ENCODE peak calls at places on chromosomes 1 and 21, in ten cellular contexts. M is tibial artery, D is GM20000, K is GM12865, L is pancreas, N is kidney epithelial cell, R is sigmoid colon, Y is brain microvascular endothelial cell, S is psoas muscle, T is B cell. P is an unnamed sample.

GRCh38 chr21:17139696-17140095 is 373.1 kb upstream of the CXADR start:
- DNase-seq in Y (no peak), D (no peak), S (no peak), M (no peak), K (no peak), N (no peak), L (no peak), T (no peak), R (no peak), P (no peak)

GRCh38 chr1:78839704-78840277 is 166.7 kb downstream of the ADGRL4 start:
- DNase-seq in T (peak; percentile 38), D (peak; percentile 37), Y (peak; percentile 44), L (no peak), R (no peak), N (no peak), K (peak; percentile 50), M (peak; percentile 22), S (no peak), P (no peak)

GRCh38 chr1:6467744-6468688 is 2.0 kb upstream of the TNFRSF25 start:
- DNase-seq in T (no peak), L (no peak), S (no peak), R (no peak), D (no peak), N (no peak), Y (no peak), M (no peak), K (no peak), P (no peak)

GRCh38 chr1:212595229-212595628 is 13.3 kb upstream of the ATF3 start:
- DNase-seq in L (no peak), M (no peak), R (no peak), K (no peak), N (no peak), S (no peak), T (no peak), Y (no peak), D (no peak), P (peak; percentile 55)

GRCh38 chr1:27634166-27634981 is 611 bp downstream of the FGR start:
- DNase-seq in S (peak; percentile 74), M (no peak), D (peak; percentile 63), Y (no peak), T (peak; percentile 71), R (no peak), K (peak; percentile 61), L (no peak), N (no peak), P (no peak)

GRCh38 chr1:217228689-217229088 is 402.2 kb downstream of the GPATCH2 start:
- DNase-seq in M (no peak), D (no peak), T (no peak), K (no peak), L (no peak), S (no peak), Y (no peak), N (no peak), R (no peak), P (no peak)

GRCh38 chr1:54927475-54928240 is 40.7 kb upstream of the DHCR24 start:
- DNase-seq in L (no peak), R (no peak), S (peak; percentile 63), N (no peak), T (no peak), Y (peak; percentile 68), M (no peak), K (no peak), D (no peak), P (no peak)

GRCh38 chr21:32096411-32096810 is 182.4 kb downstream of the MIS18A start:
- DNase-seq in M (no peak), K (peak; percentile 28), Y (no peak), D (peak; percentile 39), L (no peak), T (no peak), N (no peak), S (no peak), R (no peak), P (no peak)

GRCh38 chr1:180156631-180157091 is 2.0 kb downstream of the QSOX1 start:
- DNase-seq in K (no peak), Y (peak; percentile 69), T (no peak), D (no peak), M (no peak), N (no peak), L (no peak), S (no peak), R (no peak), P (no peak)

GRCh38 chr21:45154511-45155508 is 80.4 kb downstream of the ADARB1 start:
- DNase-seq in L (no peak), Y (peak; percentile 95), N (no peak), D (no peak), S (no peak), R (peak; percentile 81), T (no peak), K (no peak), M (no peak), P (no peak)

GRCh38 chr1:212310383-212310782 is 25.2 kb downstream of the PPP2R5A start:
- DNase-seq in N (no peak), Y (no peak), L (no peak), T (no peak), S (no peak), M (no peak), K (no peak), R (no peak), D (no peak), P (no peak)

GRCh38 chr1:210541680-210542358 is 213.1 kb downstream of the HHAT start:
- DNase-seq in S (no peak), M (no peak), L (no peak), N (no peak), K (no peak), T (no peak), R (no peak), Y (peak; percentile 0), D (no peak), P (no peak)

GRCh38 chr1:94949681-94950661 is 23.1 kb upstream of the CNN3 start:
- DNase-seq in R (no peak), N (no peak), T (no peak), Y (peak; percentile 67), D (no peak), K (no peak), S (no peak), M (no peak), L (peak; percentile 80), P (no peak)

GRCh38 chr1:2517966-2518365 is 8.4 kb downstream of the PANK4 start:
- DNase-seq in M (no peak), R (no peak), N (no peak), K (no peak), Y (no peak), D (no peak), T (no peak), S (no peak), L (no peak), P (no peak)

GRCh38 chr21:46054447-46054846 is 43.5 kb upstream of the COL6A2 start:
- DNase-seq in S (no peak), D (no peak), T (no peak), M (no peak), L (no peak), N (no peak), K (no peak), R (peak; percentile 74), Y (no peak), P (peak; percentile 58)

GRCh38 chr1:190373705-190374336 is 103.8 kb downstream of the BRINP3 start:
- DNase-seq in D (peak; percentile 11), N (no peak), R (no peak), K (peak; percentile 49), L (no peak), Y (no peak), T (no peak), S (no peak), M (no peak), P (no peak)
- TF ChIP-seq CTCF in D (peak; percentile 55), N (peak; percentile 64), R (peak; percentile 19), K (peak; percentile 67), L (peak; percentile 21), Y (peak; percentile 62), T (no peak), S (no peak), M (no peak), P (peak; percentile 73)

DNA sequence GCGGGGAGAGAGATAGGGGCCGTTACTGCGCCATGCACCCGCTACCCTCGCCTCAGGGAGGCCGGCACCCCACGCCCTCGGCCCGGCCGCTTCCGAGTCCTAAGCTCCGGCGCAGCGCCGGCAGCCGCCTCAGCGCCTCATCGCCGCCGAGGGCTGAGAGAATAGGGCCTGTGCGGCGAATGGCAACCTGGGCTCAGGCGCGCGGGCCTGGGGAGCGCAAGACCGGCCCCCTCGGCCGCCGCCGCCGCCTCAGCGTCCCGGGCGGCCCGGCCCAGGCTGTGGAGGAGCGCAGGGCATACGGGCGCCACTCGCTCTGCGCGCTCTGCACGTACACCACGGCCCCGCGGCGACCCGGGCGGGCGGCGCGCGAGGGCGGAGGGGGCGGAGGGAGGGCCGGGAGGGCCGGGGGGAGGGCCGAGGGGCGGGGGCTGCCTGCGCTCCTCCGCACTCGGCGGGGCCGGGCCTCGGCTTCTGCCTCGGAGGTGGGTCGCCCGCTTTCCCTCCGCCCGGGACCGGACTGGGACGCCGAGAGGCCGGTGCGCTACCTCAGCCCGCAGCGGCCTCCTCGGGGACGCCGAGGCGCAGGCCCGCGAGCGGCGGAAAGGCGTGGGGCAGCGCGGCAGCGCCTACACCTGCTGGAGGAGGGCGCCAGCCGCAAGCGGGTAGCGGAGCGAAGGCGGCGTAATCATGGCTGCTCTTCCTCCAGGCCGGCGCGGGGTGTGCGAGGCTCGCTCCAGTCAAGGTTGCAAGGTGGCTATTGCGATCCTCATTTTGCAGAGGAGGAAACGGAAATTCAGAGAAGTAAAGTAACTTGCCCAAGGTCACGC is at the start of gene EGLN1:
- DNase-seq in S (peak; percentile 92), M (peak; percentile 72), N (peak; percentile 54), R (peak; percentile 91), L (peak; percentile 88), T (peak; percentile 90), K (peak; percentile 94), Y (peak; percentile 68), D (peak; percentile 96), P (peak; percentile 91)
- TF ChIP-seq CTCF in S (no peak), M (no peak), N (peak; percentile 34), R (no peak), L (no peak), T (peak; percentile 25), K (peak; percentile 38), Y (peak; percentile 31), D (peak; percentile 26), P (peak; percentile 36)

GRCh38 chr1:114427612-114428011 is 83.4 kb downstream of the TRIM33 start:
- DNase-seq in T (no peak), N (no peak), S (no peak), M (no peak), L (no peak), R (no peak), Y (no peak), K (no peak), D (no peak), P (no peak)

GRCh38 chr1:114423455-114423854 is 87.5 kb downstream of the TRIM33 start:
- DNase-seq in M (no peak), N (no peak), K (no peak), L (no peak), Y (no peak), T (no peak), S (no peak), R (no peak), D (no peak), P (no peak)

GRCh38 chr1:114431026-114431425 is 80.0 kb downstream of the TRIM33 start:
- DNase-seq in L (no peak), N (no peak), R (no peak), T (no peak), D (no peak), S (no peak), M (no peak), Y (no peak), K (no peak), P (no peak)

GRCh38 chr1:114428083-114428754 is 82.8 kb downstream of the TRIM33 start:
- DNase-seq in T (peak; percentile 11), D (no peak), Y (no peak), S (no peak), R (no peak), M (no peak), L (no peak), K (peak; percentile 16), N (no peak), P (no peak)
- TF ChIP-seq CTCF in T (peak; percentile 63), D (no peak), Y (peak; percentile 43), S (peak; percentile 43), R (peak; percentile 43), M (peak; percentile 59), L (no peak), K (peak; percentile 22), N (peak; percentile 38), P (peak; percentile 67)

GRCh38 chr1:56148466-56149193 is 430.7 kb downstream of the PLPP3 start:
- DNase-seq in L (no peak), S (no peak), T (no peak), R (no peak), Y (no peak), D (no peak), M (no peak), N (no peak), K (no peak), P (no peak)
- TF ChIP-seq CTCF in L (no peak), S (no peak), T (no peak), R (no peak), Y (no peak), D (peak; percentile 3), M (peak; percentile 23), N (no peak), K (no peak), P (peak; percentile 31)

P was measured in type B pancreatic cell.